ENCODE peak calls at places on chromosomes 4 and X, in seven cellular contexts. I, L, B, X, T, W and R are unnamed samples.

GRCh38 chrX:24026403-24026801 is 584 bp downstream of the KLHL15 start:
- DNase-seq in I (no peak), L (no peak), B (no peak), X (no peak), T (peak; percentile 72), W (no peak), R (no peak)

GRCh38 chr4:1344696-1345095 is 2.3 kb upstream of the UVSSA start:
- DNase-seq in I (no peak), L (peak; percentile 53), B (peak; percentile 49), X (no peak), T (no peak), W (peak; percentile 18), R (no peak)

GRCh38 chrX:97314348-97314747 is 430.6 kb downstream of the RPA4 start:
- DNase-seq in I (no peak), L (no peak), B (no peak), X (no peak), T (no peak), W (no peak), R (no peak)

GRCh38 chrX:13897571-13897970 is 80.7 kb upstream of the GPM6B start:
- DNase-seq in I (no peak), L (no peak), B (no peak), X (no peak), T (no peak), W (no peak), R (no peak)

GRCh38 chrX:1450381-1451161 is 2.1 kb downstream of the ASMTL start:
- DNase-seq in I (no peak), L (no peak), B (peak; percentile 47), X (no peak), T (no peak), W (no peak), R (no peak)

GRCh38 chrX:131081772-131082755 is 23.9 kb downstream of the ARHGAP36 start:
- DNase-seq in I (no peak), L (no peak), B (no peak), X (no peak), T (peak; percentile 81), W (no peak), R (no peak)

GRCh38 chrX:138765061-138765460 is 53.5 kb upstream of the FGF13 start:
- DNase-seq in I (no peak), L (no peak), B (no peak), X (no peak), T (no peak), W (peak; percentile 55), R (no peak)

GRCh38 chr4:14529653-14530052 is 472.6 kb upstream of the CPEB2 start:
- DNase-seq in I (peak; percentile 17), L (no peak), B (no peak), X (no peak), T (peak; percentile 2), W (no peak), R (no peak)

GRCh38 chr4:69589884-69590283 is 49.6 kb downstream of the UGT2A2 start:
- DNase-seq in I (no peak), L (no peak), B (no peak), X (no peak), T (no peak), W (no peak), R (no peak)

GRCh38 chr4:6732441-6733357 is 16.7 kb downstream of the BLOC1S4 start:
- DNase-seq in I (peak; percentile 21), L (peak; percentile 80), B (peak; percentile 73), X (peak; percentile 91), T (peak; percentile 56), W (peak; percentile 86), R (peak; percentile 87)

GRCh38 chrX:118761950-118762725 is 34.7 kb downstream of the IL13RA1 start:
- DNase-seq in I (no peak), L (no peak), B (no peak), X (no peak), T (peak; percentile 45), W (no peak), R (no peak)

GRCh38 chrX:48539345-48540014 is at the start of gene TBC1D25:
- DNase-seq in I (peak; percentile 95), L (peak; percentile 99), B (peak; percentile 98), X (peak; percentile 98), T (peak; percentile 94), W (peak; percentile 93), R (peak; percentile 98)

GRCh38 chr4:4849106-4849505 is 10.4 kb upstream of the MSX1 start:
- DNase-seq in I (no peak), L (no peak), B (no peak), X (no peak), T (no peak), W (no peak), R (peak; percentile 18)

GRCh38 chrX:38220936-38221386 is 290 bp upstream of the SRPX start:
- DNase-seq in I (no peak), L (no peak), B (no peak), X (peak; percentile 81), T (no peak), W (no peak), R (peak; percentile 58)

GRCh38 chr4:156765277-156765676 is 206.3 kb downstream of the PDGFC start:
- DNase-seq in I (no peak), L (no peak), B (no peak), X (no peak), T (no peak), W (no peak), R (no peak)

GRCh38 chr4:109645874-109646591 is 57.2 kb downstream of the CASP6 start:
- DNase-seq in I (peak; percentile 27), L (no peak), B (no peak), X (no peak), T (no peak), W (no peak), R (no peak)

GRCh38 chr4:39729557-39729956 is 31.6 kb downstream of the UBE2K start:
- DNase-seq in I (no peak), L (no peak), B (no peak), X (no peak), T (no peak), W (peak; percentile 61), R (no peak)

GRCh38 chrX:68695206-68695845 is 47.9 kb downstream of the STARD8 start:
- DNase-seq in I (no peak), L (no peak), B (no peak), X (no peak), T (no peak), W (no peak), R (no peak)

GRCh38 chr4:907691-908437 is 24.3 kb downstream of the GAK start:
- DNase-seq in I (no peak), L (no peak), B (no peak), X (peak; percentile 39), T (no peak), W (no peak), R (no peak)

GRCh38 chrX:38216642-38217041 is 4.0 kb downstream of the SRPX start:
- DNase-seq in I (no peak), L (no peak), B (no peak), X (no peak), T (no peak), W (no peak), R (no peak)

GRCh38 chr4:23932935-23933334 is 43.1 kb upstream of the PPARGC1A start:
- DNase-seq in I (no peak), L (no peak), B (no peak), X (no peak), T (peak; percentile 13), W (no peak), R (no peak)

DNA sequence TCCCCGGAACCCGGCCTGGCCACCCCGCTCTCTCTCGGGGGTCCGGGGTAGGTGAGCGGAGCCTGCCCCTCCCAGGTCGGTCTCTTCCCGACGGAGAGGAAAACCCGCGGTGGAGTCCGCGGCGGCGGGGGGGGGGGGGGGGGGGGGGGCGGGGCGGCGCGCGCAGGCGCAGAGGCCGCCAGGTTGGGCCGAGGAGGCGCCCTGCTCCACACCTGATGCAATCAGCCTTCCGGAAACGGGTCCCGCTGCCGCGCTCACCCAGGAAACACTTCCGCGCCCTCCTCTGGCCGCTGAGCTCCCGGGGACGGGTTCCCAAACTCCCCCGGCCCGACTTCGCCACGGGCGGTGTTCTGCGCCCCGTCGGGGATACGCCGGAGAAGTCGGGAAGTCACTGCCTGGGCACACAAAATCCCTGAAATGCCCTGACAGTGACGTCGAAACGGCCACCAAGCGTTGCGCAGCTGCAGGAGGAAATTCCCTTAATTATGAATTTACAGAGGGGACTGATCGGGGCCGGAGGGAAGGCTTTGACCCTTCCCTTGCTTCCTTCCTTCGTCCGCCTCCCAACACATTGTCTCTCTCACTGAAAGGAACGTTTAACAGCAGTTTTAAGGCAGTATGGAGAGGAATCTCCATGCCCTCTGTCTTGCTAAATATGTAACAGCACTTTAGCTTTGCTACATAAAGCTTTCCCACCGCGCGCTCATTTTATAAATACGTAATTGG is 2.1 kb upstream of the APBB2 start:
- DNase-seq in I (peak; percentile 81), L (peak; percentile 89), B (peak; percentile 87), X (peak; percentile 87), T (peak; percentile 95), W (peak; percentile 75), R (peak; percentile 73)
- H3K4me3 ChIP-seq in I (peak overlapping the region; percentile 55), L (peak overlapping the region; percentile 59), B (peak overlapping the region; percentile 16), X (peak overlapping the region; percentile 43), T (peak overlapping the region; percentile 70), W (peak overlapping the region; percentile 69), R (peak overlapping the region; percentile 63)

DNA sequence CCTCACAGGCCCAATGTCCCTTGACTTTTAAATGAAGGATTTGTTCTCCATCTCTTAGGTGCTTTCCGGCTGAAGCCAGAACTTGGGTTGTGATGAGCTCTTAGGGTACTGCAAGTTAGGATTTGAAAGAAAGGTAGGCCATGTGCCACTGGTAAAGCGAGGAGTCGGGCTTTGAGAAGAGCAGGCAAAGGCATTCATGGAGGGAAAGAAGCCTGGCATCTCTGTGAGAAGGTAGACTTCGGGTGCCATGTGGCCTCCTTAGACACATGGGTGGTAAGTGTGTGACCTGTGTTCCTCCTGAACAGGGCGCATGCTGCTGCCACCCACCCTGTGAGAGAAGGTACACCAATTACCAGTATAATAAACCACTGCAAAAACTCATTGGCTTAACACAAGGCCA is 102.9 kb downstream of the GATB start:
- DNase-seq in I (no peak), L (no peak), B (no peak), X (no peak), T (no peak), W (no peak), R (no peak)
- H3K4me3 ChIP-seq in I (no peak overlapping the region), L (no peak overlapping the region), B (no peak overlapping the region), X (no peak overlapping the region), T (no peak overlapping the region), W (no peak overlapping the region), R (no peak overlapping the region)

DNA sequence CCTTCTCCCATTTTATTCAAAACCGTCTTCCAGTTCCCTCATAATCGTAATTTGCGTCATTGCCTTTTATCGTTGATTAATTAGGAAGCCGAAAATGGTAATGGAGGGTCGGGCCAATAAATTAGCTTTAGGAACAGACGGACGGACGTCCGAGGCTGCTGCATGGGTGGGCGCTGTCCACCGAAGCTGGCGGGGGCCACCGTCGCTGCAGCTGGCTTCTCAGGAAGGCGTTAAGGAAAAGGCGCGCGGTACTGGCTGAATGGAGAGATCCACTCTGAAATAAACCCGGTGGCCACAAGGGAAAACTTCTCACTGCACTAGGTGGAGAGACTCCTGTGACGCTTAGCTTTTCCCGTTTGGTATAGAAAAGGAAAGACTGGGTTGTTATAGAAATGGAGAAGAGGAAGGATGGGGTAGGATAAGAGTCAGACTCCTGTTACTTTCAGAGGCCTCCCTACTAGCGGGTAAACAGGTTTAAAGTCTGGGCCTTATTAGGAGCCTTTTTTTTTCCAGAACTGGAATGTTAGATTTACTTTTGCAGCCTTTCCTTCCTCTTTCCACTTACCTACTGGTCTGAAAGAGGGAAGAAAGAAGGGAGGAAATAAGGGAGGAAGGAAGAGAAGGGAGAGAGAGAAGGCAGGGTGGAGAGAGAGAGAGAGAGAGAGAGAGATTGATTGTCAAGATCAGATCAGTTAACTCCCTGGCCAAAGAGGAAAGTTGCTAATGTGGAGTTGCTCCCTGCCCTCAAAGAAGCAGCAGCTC is 11.3 kb upstream of the PRDM8 start:
- DNase-seq in I (peak; percentile 30), L (no peak), B (no peak), X (peak; percentile 43), T (no peak), W (no peak), R (no peak)
- H3K4me3 ChIP-seq in I (peak overlapping the region; percentile 69), L (peak overlapping the region; percentile 61), B (no peak overlapping the region), X (peak overlapping the region; percentile 49), T (no peak overlapping the region), W (no peak overlapping the region), R (peak overlapping the region; percentile 70)

GRCh38 chr4:154416183-154416543 is 75.4 kb downstream of the DCHS2 start:
- DNase-seq in I (peak; percentile 52), L (no peak), B (no peak), X (peak; percentile 54), T (peak; percentile 18), W (no peak), R (peak; percentile 53)
- H3K4me3 ChIP-seq in I (peak overlapping the region; percentile 48), L (peak overlapping the region; percentile 49), B (no peak overlapping the region), X (peak overlapping the region; percentile 56), T (peak overlapping the region; percentile 53), W (peak overlapping the region; percentile 48), R (peak overlapping the region; percentile 67)